ENCODE peak calls at places on chromosomes 13 and 19, in six cellular contexts. R is tibial nerve; M is uterus; B is colonic mucosa; P is thoracic aorta; C is CD8-positive, alpha-beta memory T cell. G is an unnamed sample. For H3K4me1 and H3K9me3, the result is how much of the 10 kb centered on the place peaks cover.

GRCh38 chr19:38862321-38863059 is 12.7 kb upstream of the HNRNPL start:
- DNase-seq in M (peak), R (no peak), B (peak), C (no peak), P (no peak), G (no peak)

GRCh38 chr13:26971990-26972888 is 199.4 kb downstream of the USP12 start:
- DNase-seq in R (no peak), B (peak), P (no peak), M (no peak), C (no peak), G (no peak)

GRCh38 chr19:32828139-32828538 is 41.4 kb downstream of the SLC7A9 start:
- DNase-seq in R (no peak), M (no peak), P (no peak), C (no peak), B (no peak), G (no peak)

GRCh38 chr19:16594131-16594586 is 21.9 kb upstream of the SLC35E1 start:
- DNase-seq in C (peak), R (no peak), M (no peak), B (no peak), P (no peak), G (no peak)

GRCh38 chr13:29369060-29369743 is 226.3 kb downstream of the SLC7A1 start:
- DNase-seq in P (no peak), B (no peak), M (no peak), R (no peak), C (no peak), G (no peak)

GRCh38 chr13:76696370-76696769 is 189.8 kb downstream of the KCTD12 start:
- DNase-seq in P (no peak), R (no peak), B (no peak), C (no peak), M (no peak), G (no peak)

GRCh38 chr19:50522881-50523280 is 9.2 kb upstream of the ASPDH start:
- DNase-seq in P (no peak), C (no peak), B (no peak), R (no peak), M (no peak), G (no peak)

GRCh38 chr19:23804676-23805075 is 46.0 kb upstream of the ZNF681 start:
- DNase-seq in P (no peak), C (no peak), M (no peak), B (no peak), R (no peak), G (no peak)

GRCh38 chr13:112931028-112931934 is 37.7 kb upstream of the MCF2L start:
- DNase-seq in P (no peak), C (no peak), R (no peak), B (peak), M (no peak), G (no peak)

GRCh38 chr13:24323739-24324075 is 14.3 kb downstream of the C1QTNF9 start:
- DNase-seq in B (peak), R (no peak), C (no peak), P (no peak), M (no peak), G (no peak)

GRCh38 chr13:30256713-30257432 is 50.5 kb downstream of the KATNAL1 start:
- DNase-seq in R (no peak), M (no peak), P (no peak), B (no peak), C (no peak), G (no peak)

GRCh38 chr19:40465025-40465780 is at the start of gene BLVRB:
- DNase-seq in M (no peak), C (peak), R (no peak), P (no peak), B (no peak), G (no peak)

GRCh38 chr13:76707360-76707759 is 178.8 kb downstream of the KCTD12 start:
- DNase-seq in B (no peak), P (no peak), R (no peak), C (no peak), M (no peak), G (no peak)

GRCh38 chr19:33395561-33396550 is 22.3 kb downstream of the CEBPG start:
- DNase-seq in C (no peak), P (no peak), M (peak), R (peak), B (no peak), G (peak)

GRCh38 chr19:35438527-35438926 is 9.5 kb upstream of the FFAR2 start:
- DNase-seq in C (no peak), B (no peak), P (no peak), R (no peak), M (no peak), G (no peak)

GRCh38 chr19:35436477-35437141 is 11.4 kb upstream of the FFAR2 start:
- DNase-seq in C (no peak), M (no peak), P (no peak), R (no peak), B (peak), G (no peak)

GRCh38 chr19:35433448-35433847 is 14.6 kb upstream of the FFAR2 start:
- DNase-seq in C (no peak), B (no peak), P (no peak), M (no peak), R (no peak), G (no peak)

GRCh38 chr19:35439921-35440320 is 8.1 kb upstream of the FFAR2 start:
- DNase-seq in C (no peak), M (no peak), R (no peak), B (no peak), P (no peak), G (no peak)

DNA sequence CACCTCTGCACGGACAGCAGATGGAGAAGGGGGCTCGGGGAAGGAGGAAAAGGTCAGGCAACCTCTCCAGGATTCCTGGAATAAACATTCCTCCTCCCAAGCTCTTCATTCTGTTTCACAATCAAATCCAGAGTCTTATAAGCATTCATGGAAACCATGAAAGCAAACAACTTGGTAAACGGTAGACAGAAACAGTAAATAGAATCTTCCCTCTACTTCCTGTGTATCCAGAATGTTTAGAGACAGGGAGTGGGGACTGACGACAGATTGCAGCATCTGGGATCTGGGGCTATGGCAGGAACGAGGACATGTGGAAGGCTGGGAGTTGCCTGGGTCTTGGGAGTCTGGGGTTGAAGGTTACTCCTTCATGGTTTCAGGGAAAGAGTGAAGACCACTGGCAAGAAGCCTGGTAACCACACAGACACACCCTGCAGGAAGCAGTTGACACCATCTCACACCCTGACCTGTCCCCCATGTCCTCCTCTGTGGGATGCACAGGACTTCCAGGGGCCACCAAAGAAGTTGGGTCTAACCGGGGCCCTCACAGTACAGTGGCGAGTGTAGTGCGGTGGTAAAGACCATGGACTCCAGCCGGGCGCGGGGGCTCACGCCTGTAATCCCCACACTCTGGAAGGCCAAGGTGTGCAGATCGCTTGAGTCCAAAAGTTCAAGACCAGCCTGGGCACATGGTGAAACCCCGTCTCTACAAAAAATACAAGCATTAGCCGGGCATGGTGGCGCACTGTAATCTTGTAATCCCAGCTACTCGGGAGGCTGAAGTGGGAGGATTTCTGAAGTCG is 10.7 kb upstream of the FFAR2 start:
- DNase-seq in C (no peak), B (peak), R (no peak), M (no peak), P (no peak), G (no peak)
- H3K4me1 ChIP-seq in C (under half), B (under half), R (under half), M (under half), P (under half), G (under half)

GRCh38 chr19:58060231-58060630 is 1.1 kb downstream of the ZNF135 start:
- DNase-seq in C (no peak), R (no peak), M (no peak), P (no peak), B (no peak), G (no peak)
- H3K9me3 ChIP-seq in C (under half), R (under half), M (under half), P (under half), B (under half), G (half or more)

GRCh38 chr13:40319699-40320586 is 346.5 kb downstream of the FOXO1 start:
- DNase-seq in P (no peak), B (no peak), C (no peak), R (no peak), M (no peak), G (no peak)
- H3K4me1 ChIP-seq in P (under half), B (under half), C (under half), R (under half), M (under half), G (under half)

GRCh38 chr19:44344255-44344654 is 12.2 kb downstream of the ZNF112 start:
- DNase-seq in P (no peak), R (no peak), C (no peak), B (no peak), M (no peak), G (no peak)
- H3K9me3 ChIP-seq in P (half or more), R (under half), C (under half), B (under half), M (under half), G (under half)

GRCh38 chr13:25906211-25906661 is 145.6 kb downstream of the SHISA2 start:
- DNase-seq in P (no peak), C (no peak), M (no peak), B (no peak), R (no peak), G (no peak)
- H3K4me1 ChIP-seq in P (under half), C (under half), M (under half), B (under half), R (under half), G (under half)

G was measured in lung.